ENCODE peak calls at places on chromosomes 1 and 21, in seven cellular contexts. One of them, this sample, is unnamed.

GRCh38 chr1:27366411-27367159 is at the start of gene MAP3K6:
- DNase-seq in upper lobe of right lung: peak; percentile 96
- DNase-seq in uterus: peak; percentile 89
- DNase-seq in CD4-positive, alpha-beta T cell: no peak
- DNase-seq in adrenal gland: peak; percentile 90
- DNase-seq in tibial nerve: peak; percentile 85
- DNase-seq in ovary: peak; percentile 88
- DNase-seq in this sample: peak; percentile 95

GRCh38 chr1:6083801-6084467 is 38.2 kb downstream of the KCNAB2 start:
- DNase-seq in upper lobe of right lung: no peak
- DNase-seq in adrenal gland: no peak
- DNase-seq in uterus: no peak
- DNase-seq in ovary: no peak
- DNase-seq in CD4-positive, alpha-beta T cell: no peak
- DNase-seq in tibial nerve: no peak
- DNase-seq in this sample: no peak

GRCh38 chr1:246128494-246129069 is 378.5 kb downstream of the SMYD3 start:
- DNase-seq in tibial nerve: no peak
- DNase-seq in uterus: no peak
- DNase-seq in upper lobe of right lung: no peak
- DNase-seq in CD4-positive, alpha-beta T cell: no peak
- DNase-seq in ovary: no peak
- DNase-seq in adrenal gland: no peak
- DNase-seq in this sample: no peak

GRCh38 chr21:34885636-34886553 is 163.2 kb downstream of the RUNX1 start:
- DNase-seq in adrenal gland: no peak
- DNase-seq in upper lobe of right lung: no peak
- DNase-seq in uterus: no peak
- DNase-seq in tibial nerve: no peak
- DNase-seq in ovary: peak; percentile 23
- DNase-seq in CD4-positive, alpha-beta T cell: no peak
- DNase-seq in this sample: no peak

GRCh38 chr1:1164701-1165451 is 8.8 kb upstream of the TTLL10 start:
- DNase-seq in CD4-positive, alpha-beta T cell: no peak
- DNase-seq in uterus: no peak
- DNase-seq in tibial nerve: no peak
- DNase-seq in ovary: no peak
- DNase-seq in upper lobe of right lung: no peak
- DNase-seq in adrenal gland: no peak
- DNase-seq in this sample: no peak

GRCh38 chr1:2391034-2391384 is 345 bp downstream of the MORN1 start:
- DNase-seq in upper lobe of right lung: no peak
- DNase-seq in tibial nerve: no peak
- DNase-seq in uterus: no peak
- DNase-seq in CD4-positive, alpha-beta T cell: no peak
- DNase-seq in adrenal gland: no peak
- DNase-seq in ovary: no peak
- DNase-seq in this sample: no peak

GRCh38 chr1:59015708-59016107 is 231.9 kb upstream of the JUN start:
- DNase-seq in upper lobe of right lung: no peak
- DNase-seq in uterus: peak; percentile 67
- DNase-seq in adrenal gland: no peak
- DNase-seq in tibial nerve: no peak
- DNase-seq in CD4-positive, alpha-beta T cell: no peak
- DNase-seq in ovary: no peak
- DNase-seq in this sample: no peak

GRCh38 chr1:28070725-28071593 is 17.5 kb downstream of the EYA3 start:
- DNase-seq in ovary: no peak
- DNase-seq in uterus: no peak
- DNase-seq in adrenal gland: no peak
- DNase-seq in tibial nerve: no peak
- DNase-seq in upper lobe of right lung: no peak
- DNase-seq in CD4-positive, alpha-beta T cell: no peak
- DNase-seq in this sample: no peak

GRCh38 chr1:231091853-231092301 is 51.8 kb upstream of the FAM89A start:
- DNase-seq in CD4-positive, alpha-beta T cell: peak; percentile 14
- DNase-seq in ovary: no peak
- DNase-seq in uterus: no peak
- DNase-seq in adrenal gland: peak; percentile 26
- DNase-seq in upper lobe of right lung: peak; percentile 70
- DNase-seq in tibial nerve: no peak
- DNase-seq in this sample: peak; percentile 57

GRCh38 chr1:171389176-171389575 is 75.2 kb downstream of the FMO4 start:
- DNase-seq in ovary: no peak
- DNase-seq in upper lobe of right lung: no peak
- DNase-seq in uterus: no peak
- DNase-seq in adrenal gland: no peak
- DNase-seq in tibial nerve: no peak
- DNase-seq in CD4-positive, alpha-beta T cell: no peak
- DNase-seq in this sample: no peak

GRCh38 chr1:17010601-17011438 is 908 bp downstream of the ATP13A2 start:
- DNase-seq in ovary: peak; percentile 45
- DNase-seq in adrenal gland: peak; percentile 71
- DNase-seq in tibial nerve: no peak
- DNase-seq in uterus: peak; percentile 47
- DNase-seq in CD4-positive, alpha-beta T cell: no peak
- DNase-seq in upper lobe of right lung: peak; percentile 77
- DNase-seq in this sample: peak; percentile 68

GRCh38 chr1:222844108-222844779 is 29.4 kb downstream of the DISP1 start:
- DNase-seq in upper lobe of right lung: no peak
- DNase-seq in uterus: no peak
- DNase-seq in CD4-positive, alpha-beta T cell: no peak
- DNase-seq in tibial nerve: no peak
- DNase-seq in ovary: no peak
- DNase-seq in adrenal gland: no peak
- DNase-seq in this sample: no peak

GRCh38 chr1:230215049-230215448 is 148.0 kb downstream of the GALNT2 start:
- DNase-seq in adrenal gland: peak; percentile 58
- DNase-seq in upper lobe of right lung: no peak
- DNase-seq in ovary: peak; percentile 67
- DNase-seq in uterus: peak; percentile 44
- DNase-seq in CD4-positive, alpha-beta T cell: no peak
- DNase-seq in tibial nerve: peak; percentile 49
- DNase-seq in this sample: no peak

GRCh38 chr1:245751111-245751510 is 596.3 kb downstream of the KIF26B start:
- DNase-seq in CD4-positive, alpha-beta T cell: no peak
- DNase-seq in upper lobe of right lung: no peak
- DNase-seq in uterus: no peak
- DNase-seq in adrenal gland: no peak
- DNase-seq in tibial nerve: no peak
- DNase-seq in ovary: no peak
- DNase-seq in this sample: no peak

GRCh38 chr21:33265664-33266049 is 510 bp upstream of the IL10RB start:
- DNase-seq in tibial nerve: no peak
- DNase-seq in ovary: no peak
- DNase-seq in upper lobe of right lung: peak; percentile 85
- DNase-seq in adrenal gland: peak; percentile 56
- DNase-seq in CD4-positive, alpha-beta T cell: no peak
- DNase-seq in uterus: no peak
- DNase-seq in this sample: peak; percentile 86

GRCh38 chr1:17507916-17508315 is 31.6 kb upstream of the ARHGEF10L start:
- DNase-seq in upper lobe of right lung: no peak
- DNase-seq in ovary: no peak
- DNase-seq in CD4-positive, alpha-beta T cell: no peak
- DNase-seq in adrenal gland: no peak
- DNase-seq in uterus: no peak
- DNase-seq in tibial nerve: no peak
- DNase-seq in this sample: no peak

GRCh38 chr1:178066904-178067531 is 26.9 kb upstream of the RASAL2 start:
- DNase-seq in ovary: no peak
- DNase-seq in CD4-positive, alpha-beta T cell: no peak
- DNase-seq in uterus: no peak
- DNase-seq in tibial nerve: no peak
- DNase-seq in adrenal gland: no peak
- DNase-seq in upper lobe of right lung: no peak
- DNase-seq in this sample: no peak

GRCh38 chr1:200376521-200376920 is 33.3 kb downstream of the ZNF281 start:
- DNase-seq in uterus: no peak
- DNase-seq in tibial nerve: no peak
- DNase-seq in upper lobe of right lung: no peak
- DNase-seq in ovary: no peak
- DNase-seq in adrenal gland: no peak
- DNase-seq in CD4-positive, alpha-beta T cell: no peak
- DNase-seq in this sample: no peak

GRCh38 chr1:204932573-204932909 is 61.9 kb downstream of the NFASC start:
- DNase-seq in CD4-positive, alpha-beta T cell: no peak
- DNase-seq in ovary: no peak
- DNase-seq in upper lobe of right lung: no peak
- DNase-seq in uterus: no peak
- DNase-seq in adrenal gland: no peak
- DNase-seq in tibial nerve: no peak
- DNase-seq in this sample: no peak

GRCh38 chr1:204937901-204938300 is 67.2 kb downstream of the NFASC start:
- DNase-seq in ovary: no peak
- DNase-seq in CD4-positive, alpha-beta T cell: no peak
- DNase-seq in upper lobe of right lung: no peak
- DNase-seq in tibial nerve: no peak
- DNase-seq in adrenal gland: no peak
- DNase-seq in uterus: no peak
- DNase-seq in this sample: no peak

GRCh38 chr1:204931768-204932572 is 61.3 kb downstream of the NFASC start:
- DNase-seq in tibial nerve: no peak
- DNase-seq in CD4-positive, alpha-beta T cell: no peak
- DNase-seq in uterus: no peak
- DNase-seq in adrenal gland: no peak
- DNase-seq in upper lobe of right lung: no peak
- DNase-seq in ovary: no peak
- DNase-seq in this sample: no peak

GRCh38 chr1:204936765-204937164 is 66.1 kb downstream of the NFASC start:
- DNase-seq in uterus: no peak
- DNase-seq in CD4-positive, alpha-beta T cell: no peak
- DNase-seq in ovary: no peak
- DNase-seq in adrenal gland: no peak
- DNase-seq in upper lobe of right lung: no peak
- DNase-seq in tibial nerve: no peak
- DNase-seq in this sample: no peak

GRCh38 chr1:204935155-204935554 is 64.5 kb downstream of the NFASC start:
- DNase-seq in ovary: no peak
- DNase-seq in adrenal gland: no peak
- DNase-seq in uterus: no peak
- DNase-seq in upper lobe of right lung: no peak
- DNase-seq in tibial nerve: no peak
- DNase-seq in CD4-positive, alpha-beta T cell: no peak
- DNase-seq in this sample: no peak
- H3K27ac ChIP-seq in ovary: no peak overlapping the region
- H3K27ac ChIP-seq in adrenal gland: no peak overlapping the region
- H3K27ac ChIP-seq in uterus: no peak overlapping the region
- H3K27ac ChIP-seq in upper lobe of right lung: no peak overlapping the region
- H3K27ac ChIP-seq in tibial nerve: no peak overlapping the region
- H3K27ac ChIP-seq in CD4-positive, alpha-beta T cell: no peak overlapping the region
- H3K27ac ChIP-seq in this sample: no peak overlapping the region

GRCh38 chr1:205477759-205478247 is 22.0 kb upstream of the BLACAT1 start:
- DNase-seq in adrenal gland: peak; percentile 52
- DNase-seq in ovary: no peak
- DNase-seq in tibial nerve: no peak
- DNase-seq in CD4-positive, alpha-beta T cell: no peak
- DNase-seq in upper lobe of right lung: peak; percentile 88
- DNase-seq in uterus: no peak
- DNase-seq in this sample: peak; percentile 86

GRCh38 chr1:205481279-205481617 is 23.2 kb upstream of the CDK18 start:
- DNase-seq in tibial nerve: no peak
- DNase-seq in uterus: no peak
- DNase-seq in upper lobe of right lung: no peak
- DNase-seq in adrenal gland: no peak
- DNase-seq in ovary: no peak
- DNase-seq in CD4-positive, alpha-beta T cell: no peak
- DNase-seq in this sample: no peak

GRCh38 chr1:205481629-205482071 is 22.8 kb upstream of the CDK18 start:
- DNase-seq in upper lobe of right lung: no peak
- DNase-seq in CD4-positive, alpha-beta T cell: no peak
- DNase-seq in tibial nerve: no peak
- DNase-seq in ovary: no peak
- DNase-seq in adrenal gland: peak; percentile 57
- DNase-seq in uterus: no peak
- DNase-seq in this sample: no peak

GRCh38 chr1:205483372-205483771 is 21.1 kb upstream of the CDK18 start:
- DNase-seq in tibial nerve: no peak
- DNase-seq in uterus: no peak
- DNase-seq in ovary: no peak
- DNase-seq in CD4-positive, alpha-beta T cell: no peak
- DNase-seq in adrenal gland: no peak
- DNase-seq in upper lobe of right lung: no peak
- DNase-seq in this sample: no peak

DNA sequence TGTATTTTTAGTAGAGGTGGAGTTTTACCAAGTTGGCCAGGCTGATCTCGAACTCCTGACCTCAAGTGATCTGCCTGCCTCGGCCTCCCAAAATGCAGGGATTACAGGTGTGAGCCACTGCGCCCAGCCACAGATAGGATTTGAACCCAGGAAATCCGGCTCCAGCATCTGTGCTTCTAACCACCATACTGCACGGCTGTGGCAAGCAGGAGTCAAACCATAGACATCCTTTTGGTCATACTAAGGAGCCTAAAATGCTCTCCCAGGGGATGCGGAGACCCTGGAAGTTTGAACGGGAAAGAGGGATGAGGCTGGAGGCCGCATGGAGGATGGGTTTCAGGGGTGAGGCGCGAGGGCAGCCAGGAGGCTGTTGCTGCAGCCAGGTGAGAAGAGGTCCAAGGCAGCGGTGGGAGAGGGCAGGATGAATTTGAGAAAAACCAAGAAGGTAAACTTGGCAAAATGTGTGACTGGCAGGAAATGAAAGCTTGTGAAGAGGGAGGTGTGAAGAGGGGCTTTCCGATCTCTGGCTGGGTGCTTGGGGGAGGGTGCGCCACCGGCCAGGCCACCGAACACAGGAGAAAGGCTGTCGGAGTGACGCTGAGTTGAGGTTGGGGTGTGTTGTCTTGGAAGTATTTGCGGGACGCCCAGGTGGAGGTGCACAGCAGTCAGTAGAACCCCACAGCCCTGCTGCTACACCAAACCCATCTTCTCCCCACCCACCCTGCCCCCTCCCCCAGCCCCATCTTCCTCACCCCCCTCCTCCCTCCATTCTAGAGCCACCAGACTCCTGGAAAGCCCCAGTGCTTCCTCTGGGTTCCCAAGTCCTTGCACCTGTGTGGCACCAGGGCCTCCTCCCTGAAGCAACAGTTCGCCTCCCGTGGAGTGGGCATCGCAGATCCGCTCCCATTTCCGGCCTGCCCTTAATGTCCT is 23.9 kb upstream of the CDK18 start:
- DNase-seq in tibial nerve: no peak
- DNase-seq in adrenal gland: no peak
- DNase-seq in upper lobe of right lung: no peak
- DNase-seq in uterus: no peak
- DNase-seq in CD4-positive, alpha-beta T cell: peak; percentile 23
- DNase-seq in ovary: no peak
- DNase-seq in this sample: no peak
- TF ChIP-seq CTCF in tibial nerve: no peak
- TF ChIP-seq CTCF in adrenal gland: no peak
- TF ChIP-seq CTCF in upper lobe of right lung: no peak
- TF ChIP-seq CTCF in uterus: no peak
- TF ChIP-seq CTCF in CD4-positive, alpha-beta T cell: no peak
- TF ChIP-seq CTCF in ovary: no peak
- TF ChIP-seq CTCF in this sample: no peak

GRCh38 chr1:169488157-169488556 is 2.4 kb upstream of the SLC19A2 start:
- DNase-seq in upper lobe of right lung: no peak
- DNase-seq in tibial nerve: no peak
- DNase-seq in CD4-positive, alpha-beta T cell: no peak
- DNase-seq in adrenal gland: no peak
- DNase-seq in uterus: no peak
- DNase-seq in ovary: no peak
- DNase-seq in this sample: no peak
- H3K27ac ChIP-seq in upper lobe of right lung: no peak overlapping the region
- H3K27ac ChIP-seq in tibial nerve: no peak overlapping the region
- H3K27ac ChIP-seq in CD4-positive, alpha-beta T cell: no peak overlapping the region
- H3K27ac ChIP-seq in adrenal gland: no peak overlapping the region
- H3K27ac ChIP-seq in uterus: no peak overlapping the region
- H3K27ac ChIP-seq in ovary: no peak overlapping the region
- H3K27ac ChIP-seq in this sample: no peak overlapping the region

GRCh38 chr1:65431111-65431705 is 10.7 kb downstream of the LEPR start:
- DNase-seq in uterus: no peak
- DNase-seq in upper lobe of right lung: no peak
- DNase-seq in adrenal gland: no peak
- DNase-seq in CD4-positive, alpha-beta T cell: no peak
- DNase-seq in tibial nerve: no peak
- DNase-seq in ovary: no peak
- DNase-seq in this sample: no peak
- TF ChIP-seq CTCF in uterus: peak; percentile 56
- TF ChIP-seq CTCF in upper lobe of right lung: peak; percentile 62
- TF ChIP-seq CTCF in adrenal gland: peak; percentile 67
- TF ChIP-seq CTCF in CD4-positive, alpha-beta T cell: peak; percentile 83
- TF ChIP-seq CTCF in tibial nerve: peak; percentile 59
- TF ChIP-seq CTCF in ovary: peak; percentile 47
- TF ChIP-seq CTCF in this sample: peak; percentile 66

This sample was measured in lower lobe of right lung.